ENCODE peak calls at places on chromosome 18, in ten cellular contexts. One of them, this sample, is unnamed.

GRCh38 chr18:77084757-77085035 is 47.9 kb downstream of the MBP start:
- DNase-seq in mesenteric fat pad: no peak
- DNase-seq in heart right ventricle: no peak
- DNase-seq in CD4-positive, alpha-beta T cell: no peak
- DNase-seq in stimulated activated CD4-positive, alpha-beta T cell treated with anti-CD3 and anti-CD28 coated beads, Interleukin-2, amount 100 ng/mL, for 48 hours: no peak
- DNase-seq in Jurkat, Clone E6-1: no peak
- DNase-seq in H54: no peak
- DNase-seq in HFFc6: no peak
- DNase-seq in mucosa of descending colon: no peak
- DNase-seq in EL: no peak
- DNase-seq in this sample: no peak

GRCh38 chr18:23825978-23826405 is 136.7 kb downstream of the LAMA3 start:
- DNase-seq in mesenteric fat pad: no peak
- DNase-seq in heart right ventricle: peak
- DNase-seq in CD4-positive, alpha-beta T cell: no peak
- DNase-seq in stimulated activated CD4-positive, alpha-beta T cell treated with anti-CD3 and anti-CD28 coated beads, Interleukin-2, amount 100 ng/mL, for 48 hours: no peak
- DNase-seq in Jurkat, Clone E6-1: peak
- DNase-seq in H54: no peak
- DNase-seq in HFFc6: peak
- DNase-seq in mucosa of descending colon: no peak
- DNase-seq in EL: peak
- DNase-seq in this sample: no peak

GRCh38 chr18:76988827-76989646 is 143.5 kb downstream of the MBP start:
- DNase-seq in mesenteric fat pad: no peak
- DNase-seq in heart right ventricle: no peak
- DNase-seq in CD4-positive, alpha-beta T cell: no peak
- DNase-seq in stimulated activated CD4-positive, alpha-beta T cell treated with anti-CD3 and anti-CD28 coated beads, Interleukin-2, amount 100 ng/mL, for 48 hours: no peak
- DNase-seq in Jurkat, Clone E6-1: no peak
- DNase-seq in H54: no peak
- DNase-seq in HFFc6: no peak
- DNase-seq in mucosa of descending colon: no peak
- DNase-seq in EL: no peak
- DNase-seq in this sample: no peak

GRCh38 chr18:62529597-62529996 is 6.8 kb downstream of the ZCCHC2 start:
- DNase-seq in mesenteric fat pad: no peak
- DNase-seq in heart right ventricle: no peak
- DNase-seq in CD4-positive, alpha-beta T cell: no peak
- DNase-seq in stimulated activated CD4-positive, alpha-beta T cell treated with anti-CD3 and anti-CD28 coated beads, Interleukin-2, amount 100 ng/mL, for 48 hours: no peak
- DNase-seq in Jurkat, Clone E6-1: no peak
- DNase-seq in H54: no peak
- DNase-seq in HFFc6: no peak
- DNase-seq in mucosa of descending colon: no peak
- DNase-seq in EL: no peak
- DNase-seq in this sample: no peak

GRCh38 chr18:32877371-32877770 is 104.5 kb upstream of the KLHL14 start:
- DNase-seq in mesenteric fat pad: no peak
- DNase-seq in heart right ventricle: no peak
- DNase-seq in CD4-positive, alpha-beta T cell: no peak
- DNase-seq in stimulated activated CD4-positive, alpha-beta T cell treated with anti-CD3 and anti-CD28 coated beads, Interleukin-2, amount 100 ng/mL, for 48 hours: no peak
- DNase-seq in Jurkat, Clone E6-1: no peak
- DNase-seq in H54: no peak
- DNase-seq in HFFc6: no peak
- DNase-seq in mucosa of descending colon: no peak
- DNase-seq in EL: no peak
- DNase-seq in this sample: no peak

GRCh38 chr18:362914-363295 is 95.1 kb upstream of the THOC1 start:
- DNase-seq in mesenteric fat pad: no peak
- DNase-seq in heart right ventricle: no peak
- DNase-seq in CD4-positive, alpha-beta T cell: no peak
- DNase-seq in stimulated activated CD4-positive, alpha-beta T cell treated with anti-CD3 and anti-CD28 coated beads, Interleukin-2, amount 100 ng/mL, for 48 hours: no peak
- DNase-seq in Jurkat, Clone E6-1: no peak
- DNase-seq in H54: no peak
- DNase-seq in HFFc6: no peak
- DNase-seq in mucosa of descending colon: no peak
- DNase-seq in EL: peak
- DNase-seq in this sample: no peak

GRCh38 chr18:8471373-8471772 is 137.9 kb upstream of the RAB12 start:
- DNase-seq in mesenteric fat pad: no peak
- DNase-seq in heart right ventricle: no peak
- DNase-seq in CD4-positive, alpha-beta T cell: no peak
- DNase-seq in stimulated activated CD4-positive, alpha-beta T cell treated with anti-CD3 and anti-CD28 coated beads, Interleukin-2, amount 100 ng/mL, for 48 hours: no peak
- DNase-seq in Jurkat, Clone E6-1: no peak
- DNase-seq in H54: no peak
- DNase-seq in HFFc6: no peak
- DNase-seq in mucosa of descending colon: no peak
- DNase-seq in EL: peak
- DNase-seq in this sample: no peak

GRCh38 chr18:29063346-29063745 is 886.4 kb upstream of the CDH2 start:
- DNase-seq in mesenteric fat pad: no peak
- DNase-seq in heart right ventricle: no peak
- DNase-seq in CD4-positive, alpha-beta T cell: no peak
- DNase-seq in stimulated activated CD4-positive, alpha-beta T cell treated with anti-CD3 and anti-CD28 coated beads, Interleukin-2, amount 100 ng/mL, for 48 hours: no peak
- DNase-seq in Jurkat, Clone E6-1: no peak
- DNase-seq in H54: no peak
- DNase-seq in HFFc6: no peak
- DNase-seq in mucosa of descending colon: no peak
- DNase-seq in EL: no peak
- DNase-seq in this sample: no peak

GRCh38 chr18:50099725-50100414 is 95.1 kb downstream of the MYO5B start:
- DNase-seq in mesenteric fat pad: no peak
- DNase-seq in heart right ventricle: no peak
- DNase-seq in CD4-positive, alpha-beta T cell: no peak
- DNase-seq in stimulated activated CD4-positive, alpha-beta T cell treated with anti-CD3 and anti-CD28 coated beads, Interleukin-2, amount 100 ng/mL, for 48 hours: no peak
- DNase-seq in Jurkat, Clone E6-1: no peak
- DNase-seq in H54: no peak
- DNase-seq in HFFc6: peak
- DNase-seq in mucosa of descending colon: no peak
- DNase-seq in EL: peak
- DNase-seq in this sample: no peak

GRCh38 chr18:28718696-28719095 is 541.8 kb upstream of the CDH2 start:
- DNase-seq in mesenteric fat pad: no peak
- DNase-seq in heart right ventricle: no peak
- DNase-seq in CD4-positive, alpha-beta T cell: no peak
- DNase-seq in stimulated activated CD4-positive, alpha-beta T cell treated with anti-CD3 and anti-CD28 coated beads, Interleukin-2, amount 100 ng/mL, for 48 hours: no peak
- DNase-seq in Jurkat, Clone E6-1: no peak
- DNase-seq in H54: no peak
- DNase-seq in HFFc6: no peak
- DNase-seq in mucosa of descending colon: no peak
- DNase-seq in EL: no peak
- DNase-seq in this sample: no peak

GRCh38 chr18:47404845-47405244 is 153.4 kb upstream of the SKOR2 start:
- DNase-seq in mesenteric fat pad: no peak
- DNase-seq in heart right ventricle: no peak
- DNase-seq in CD4-positive, alpha-beta T cell: no peak
- DNase-seq in stimulated activated CD4-positive, alpha-beta T cell treated with anti-CD3 and anti-CD28 coated beads, Interleukin-2, amount 100 ng/mL, for 48 hours: no peak
- DNase-seq in Jurkat, Clone E6-1: no peak
- DNase-seq in H54: no peak
- DNase-seq in HFFc6: no peak
- DNase-seq in mucosa of descending colon: no peak
- DNase-seq in EL: no peak
- DNase-seq in this sample: no peak

GRCh38 chr18:41761329-41762028 is 193.6 kb upstream of the PIK3C3 start:
- DNase-seq in mesenteric fat pad: no peak
- DNase-seq in heart right ventricle: no peak
- DNase-seq in CD4-positive, alpha-beta T cell: no peak
- DNase-seq in stimulated activated CD4-positive, alpha-beta T cell treated with anti-CD3 and anti-CD28 coated beads, Interleukin-2, amount 100 ng/mL, for 48 hours: no peak
- DNase-seq in Jurkat, Clone E6-1: no peak
- DNase-seq in H54: peak
- DNase-seq in HFFc6: peak
- DNase-seq in mucosa of descending colon: no peak
- DNase-seq in EL: peak
- DNase-seq in this sample: no peak

GRCh38 chr18:56661414-56662101 is 10.4 kb downstream of the WDR7 start:
- DNase-seq in mesenteric fat pad: no peak
- DNase-seq in heart right ventricle: no peak
- DNase-seq in CD4-positive, alpha-beta T cell: no peak
- DNase-seq in stimulated activated CD4-positive, alpha-beta T cell treated with anti-CD3 and anti-CD28 coated beads, Interleukin-2, amount 100 ng/mL, for 48 hours: no peak
- DNase-seq in Jurkat, Clone E6-1: no peak
- DNase-seq in H54: no peak
- DNase-seq in HFFc6: no peak
- DNase-seq in mucosa of descending colon: no peak
- DNase-seq in EL: peak
- DNase-seq in this sample: no peak

GRCh38 chr18:49460958-49461601 is 635 bp upstream of the DYM start:
- DNase-seq in mesenteric fat pad: no peak
- DNase-seq in heart right ventricle: no peak
- DNase-seq in CD4-positive, alpha-beta T cell: no peak
- DNase-seq in stimulated activated CD4-positive, alpha-beta T cell treated with anti-CD3 and anti-CD28 coated beads, Interleukin-2, amount 100 ng/mL, for 48 hours: no peak
- DNase-seq in Jurkat, Clone E6-1: no peak
- DNase-seq in H54: no peak
- DNase-seq in HFFc6: no peak
- DNase-seq in mucosa of descending colon: no peak
- DNase-seq in EL: no peak
- DNase-seq in this sample: no peak

GRCh38 chr18:54222922-54223567 is 1.4 kb downstream of the MBD2 start:
- DNase-seq in mesenteric fat pad: no peak
- DNase-seq in heart right ventricle: no peak
- DNase-seq in CD4-positive, alpha-beta T cell: no peak
- DNase-seq in stimulated activated CD4-positive, alpha-beta T cell treated with anti-CD3 and anti-CD28 coated beads, Interleukin-2, amount 100 ng/mL, for 48 hours: no peak
- DNase-seq in Jurkat, Clone E6-1: peak
- DNase-seq in H54: no peak
- DNase-seq in HFFc6: no peak
- DNase-seq in mucosa of descending colon: no peak
- DNase-seq in EL: no peak
- DNase-seq in this sample: peak

GRCh38 chr18:62586148-62586774 is 63.4 kb downstream of the ZCCHC2 start:
- DNase-seq in mesenteric fat pad: peak
- DNase-seq in heart right ventricle: peak
- DNase-seq in CD4-positive, alpha-beta T cell: no peak
- DNase-seq in stimulated activated CD4-positive, alpha-beta T cell treated with anti-CD3 and anti-CD28 coated beads, Interleukin-2, amount 100 ng/mL, for 48 hours: peak
- DNase-seq in Jurkat, Clone E6-1: no peak
- DNase-seq in H54: peak
- DNase-seq in HFFc6: peak
- DNase-seq in mucosa of descending colon: no peak
- DNase-seq in EL: peak
- DNase-seq in this sample: peak

GRCh38 chr18:7370375-7370774 is 139.5 kb downstream of the LRRC30 start:
- DNase-seq in mesenteric fat pad: no peak
- DNase-seq in heart right ventricle: peak
- DNase-seq in CD4-positive, alpha-beta T cell: no peak
- DNase-seq in stimulated activated CD4-positive, alpha-beta T cell treated with anti-CD3 and anti-CD28 coated beads, Interleukin-2, amount 100 ng/mL, for 48 hours: no peak
- DNase-seq in Jurkat, Clone E6-1: no peak
- DNase-seq in H54: no peak
- DNase-seq in HFFc6: no peak
- DNase-seq in mucosa of descending colon: no peak
- DNase-seq in EL: no peak
- DNase-seq in this sample: no peak

GRCh38 chr18:46035701-46036680 is 36.1 kb downstream of the PSTPIP2 start:
- DNase-seq in mesenteric fat pad: no peak
- DNase-seq in heart right ventricle: no peak
- DNase-seq in CD4-positive, alpha-beta T cell: no peak
- DNase-seq in stimulated activated CD4-positive, alpha-beta T cell treated with anti-CD3 and anti-CD28 coated beads, Interleukin-2, amount 100 ng/mL, for 48 hours: no peak
- DNase-seq in Jurkat, Clone E6-1: no peak
- DNase-seq in H54: peak
- DNase-seq in HFFc6: peak
- DNase-seq in mucosa of descending colon: no peak
- DNase-seq in EL: peak
- DNase-seq in this sample: no peak

GRCh38 chr18:78595453-78595852 is 384.2 kb upstream of the SALL3 start:
- DNase-seq in mesenteric fat pad: peak
- DNase-seq in heart right ventricle: no peak
- DNase-seq in CD4-positive, alpha-beta T cell: no peak
- DNase-seq in stimulated activated CD4-positive, alpha-beta T cell treated with anti-CD3 and anti-CD28 coated beads, Interleukin-2, amount 100 ng/mL, for 48 hours: no peak
- DNase-seq in Jurkat, Clone E6-1: no peak
- DNase-seq in H54: no peak
- DNase-seq in HFFc6: no peak
- DNase-seq in mucosa of descending colon: no peak
- DNase-seq in EL: no peak
- DNase-seq in this sample: no peak

GRCh38 chr18:11859903-11860407 is 8.7 kb downstream of the CHMP1B start:
- DNase-seq in mesenteric fat pad: no peak
- DNase-seq in heart right ventricle: no peak
- DNase-seq in CD4-positive, alpha-beta T cell: no peak
- DNase-seq in stimulated activated CD4-positive, alpha-beta T cell treated with anti-CD3 and anti-CD28 coated beads, Interleukin-2, amount 100 ng/mL, for 48 hours: no peak
- DNase-seq in Jurkat, Clone E6-1: no peak
- DNase-seq in H54: peak
- DNase-seq in HFFc6: peak
- DNase-seq in mucosa of descending colon: no peak
- DNase-seq in EL: peak
- DNase-seq in this sample: no peak

GRCh38 chr18:47846431-47846830 is 84.0 kb downstream of the SMAD2 start:
- DNase-seq in mesenteric fat pad: no peak
- DNase-seq in heart right ventricle: no peak
- DNase-seq in CD4-positive, alpha-beta T cell: no peak
- DNase-seq in stimulated activated CD4-positive, alpha-beta T cell treated with anti-CD3 and anti-CD28 coated beads, Interleukin-2, amount 100 ng/mL, for 48 hours: no peak
- DNase-seq in Jurkat, Clone E6-1: no peak
- DNase-seq in H54: no peak
- DNase-seq in HFFc6: no peak
- DNase-seq in mucosa of descending colon: no peak
- DNase-seq in EL: no peak
- DNase-seq in this sample: no peak

GRCh38 chr18:75109001-75109400 is 99.9 kb downstream of the PTGR3 start:
- DNase-seq in mesenteric fat pad: peak
- DNase-seq in heart right ventricle: no peak
- DNase-seq in CD4-positive, alpha-beta T cell: no peak
- DNase-seq in stimulated activated CD4-positive, alpha-beta T cell treated with anti-CD3 and anti-CD28 coated beads, Interleukin-2, amount 100 ng/mL, for 48 hours: no peak
- DNase-seq in Jurkat, Clone E6-1: no peak
- DNase-seq in H54: no peak
- DNase-seq in HFFc6: no peak
- DNase-seq in mucosa of descending colon: no peak
- DNase-seq in EL: no peak
- DNase-seq in this sample: no peak

GRCh38 chr18:31041346-31042067 is 1.0 kb downstream of the DSC3 start:
- DNase-seq in mesenteric fat pad: no peak
- DNase-seq in heart right ventricle: no peak
- DNase-seq in CD4-positive, alpha-beta T cell: no peak
- DNase-seq in stimulated activated CD4-positive, alpha-beta T cell treated with anti-CD3 and anti-CD28 coated beads, Interleukin-2, amount 100 ng/mL, for 48 hours: no peak
- DNase-seq in Jurkat, Clone E6-1: no peak
- DNase-seq in H54: no peak
- DNase-seq in HFFc6: no peak
- DNase-seq in mucosa of descending colon: peak
- DNase-seq in EL: no peak
- DNase-seq in this sample: no peak

GRCh38 chr18:34734048-34734447 is 23.9 kb downstream of the DTNA start:
- DNase-seq in mesenteric fat pad: no peak
- DNase-seq in heart right ventricle: no peak
- DNase-seq in CD4-positive, alpha-beta T cell: no peak
- DNase-seq in stimulated activated CD4-positive, alpha-beta T cell treated with anti-CD3 and anti-CD28 coated beads, Interleukin-2, amount 100 ng/mL, for 48 hours: no peak
- DNase-seq in Jurkat, Clone E6-1: no peak
- DNase-seq in H54: no peak
- DNase-seq in HFFc6: no peak
- DNase-seq in mucosa of descending colon: no peak
- DNase-seq in EL: no peak
- DNase-seq in this sample: no peak

This sample was measured in activated CD4-positive, CD25-positive, alpha-beta regulatory T cell treated with anti-CD3 and anti-CD28 coated beads, Interleukin-2, amount 50 U/mL, for 72 hours.